ENCODE peak calls at places on chromosomes 5 and 9, in five cellular contexts. K, A, O, J and S are unnamed samples.

GRCh38 chr9:134861586-134862334 is 18.9 kb upstream of the FCN2 start:
- DNase-seq in K (no peak), A (no peak), O (no peak), J (no peak), S (no peak)

GRCh38 chr9:131276107-131276888 is at the start of gene FAM78A:
- DNase-seq in K (no peak), A (no peak), O (no peak), J (no peak), S (peak; percentile 31)

GRCh38 chr9:121299467-121300282 is 31.7 kb downstream of the GSN start:
- DNase-seq in K (no peak), A (peak; percentile 42), O (no peak), J (no peak), S (peak; percentile 77)

GRCh38 chr5:93874080-93874479 is 132.7 kb upstream of the POU5F2 start:
- DNase-seq in K (peak; percentile 11), A (peak; percentile 24), O (peak; percentile 27), J (no peak), S (peak; percentile 28)

GRCh38 chr5:73796164-73797141 is 170.5 kb downstream of the ARHGEF28 start:
- DNase-seq in K (peak; percentile 94), A (peak; percentile 59), O (peak; percentile 95), J (no peak), S (peak; percentile 74)

GRCh38 chr5:19369048-19369447 is 619.0 kb downstream of the CDH18 start:
- DNase-seq in K (no peak), A (no peak), O (no peak), J (no peak), S (no peak)

GRCh38 chr9:127983847-127984289 is 3.1 kb upstream of the EEIG1 start:
- DNase-seq in K (no peak), A (no peak), O (no peak), J (no peak), S (no peak)

GRCh38 chr5:173001229-173001841 is 17.8 kb downstream of the ATP6V0E1 start:
- DNase-seq in K (no peak), A (no peak), O (no peak), J (no peak), S (no peak)

GRCh38 chr5:35246928-35247644 is 16.8 kb upstream of the PRLR start:
- DNase-seq in K (no peak), A (no peak), O (no peak), J (peak; percentile 39), S (peak; percentile 38)

GRCh38 chr5:122500245-122501086 is 188.4 kb downstream of the SNCAIP start:
- DNase-seq in K (peak; percentile 26), A (peak; percentile 46), O (peak; percentile 42), J (peak; percentile 44), S (peak; percentile 74)

GRCh38 chr9:2583308-2584013 is 38.1 kb upstream of the VLDLR start:
- DNase-seq in K (no peak), A (no peak), O (no peak), J (no peak), S (no peak)

GRCh38 chr9:38439916-38440301 is 15.7 kb upstream of the IGFBPL1 start:
- DNase-seq in K (no peak), A (no peak), O (no peak), J (no peak), S (no peak)

GRCh38 chr5:52988335-52989024 is 672 bp upstream of the ITGA2 start:
- DNase-seq in K (no peak), A (no peak), O (no peak), J (no peak), S (no peak)

GRCh38 chr5:169909945-169910344 is 70.3 kb downstream of the INSYN2B start:
- DNase-seq in K (no peak), A (no peak), O (no peak), J (peak; percentile 47), S (no peak)

GRCh38 chr9:138052322-138052615 is 174.7 kb downstream of the CACNA1B start:
- DNase-seq in K (no peak), A (no peak), O (no peak), J (no peak), S (no peak)

GRCh38 chr5:42242829-42243485 is 180.3 kb upstream of the GHR start:
- DNase-seq in K (no peak), A (no peak), O (no peak), J (no peak), S (no peak)

GRCh38 chr5:159313197-159313596 is 17.1 kb downstream of the IL12B start:
- DNase-seq in K (no peak), A (no peak), O (no peak), J (no peak), S (no peak)

GRCh38 chr9:77939149-77939668 is 92.4 kb downstream of the GNAQ start:
- DNase-seq in K (no peak), A (no peak), O (no peak), J (no peak), S (no peak)

GRCh38 chr5:11455505-11455904 is 448.7 kb downstream of the CTNND2 start:
- DNase-seq in K (no peak), A (no peak), O (no peak), J (no peak), S (no peak)

GRCh38 chr5:675111-675875 is 17.9 kb downstream of the TPPP start:
- DNase-seq in K (no peak), A (no peak), O (no peak), J (no peak), S (no peak)

GRCh38 chr9:87813119-87813463 is 69.6 kb upstream of the SPATA31E1 start:
- DNase-seq in K (no peak), A (no peak), O (no peak), J (no peak), S (no peak)

GRCh38 chr5:56981906-56982305 is 30.0 kb upstream of the MIER3 start:
- DNase-seq in K (no peak), A (no peak), O (no peak), J (no peak), S (no peak)

GRCh38 chr9:129932303-129933151 is 97.3 kb downstream of the USP20 start:
- DNase-seq in K (no peak), A (no peak), O (no peak), J (no peak), S (peak; percentile 59)

GRCh38 chr5:76325326-76325725 is 77.8 kb upstream of the IQGAP2 start:
- DNase-seq in K (no peak), A (no peak), O (no peak), J (no peak), S (no peak)

GRCh38 chr9:134216449-134216951 is 52.1 kb upstream of the RNU6ATAC start:
- DNase-seq in K (no peak), A (no peak), O (no peak), J (no peak), S (no peak)

GRCh38 chr5:173513521-173513991 is 102.9 kb downstream of the BOD1 start:
- DNase-seq in K (peak; percentile 14), A (no peak), O (peak; percentile 51), J (peak; percentile 6), S (peak; percentile 26)

GRCh38 chr5:6875376-6875775 is 162.1 kb downstream of the TENT4A start:
- DNase-seq in K (no peak), A (no peak), O (no peak), J (no peak), S (no peak)

GRCh38 chr9:2809692-2810423 is 34.0 kb downstream of the PUM3 start:
- DNase-seq in K (peak; percentile 86), A (no peak), O (peak; percentile 88), J (no peak), S (peak; percentile 78)

GRCh38 chr9:126390923-126391322 is 64.3 kb downstream of the MVB12B start:
- DNase-seq in K (no peak), A (no peak), O (no peak), J (no peak), S (no peak)

GRCh38 chr9:70112981-70113380 is 69.3 kb downstream of the MAMDC2 start:
- DNase-seq in K (no peak), A (peak; percentile 16), O (no peak), J (no peak), S (no peak)

GRCh38 chr9:99353408-99353807 is 131.3 kb downstream of the SEC61B start:
- DNase-seq in K (peak; percentile 67), A (no peak), O (peak; percentile 99), J (no peak), S (peak; percentile 83)

GRCh38 chr5:122153774-122154173 is 24.4 kb downstream of the ZNF474 start:
- DNase-seq in K (no peak), A (no peak), O (no peak), J (no peak), S (no peak)

GRCh38 chr9:77163889-77164288 is 13.4 kb upstream of the VPS13A start:
- DNase-seq in K (no peak), A (no peak), O (peak; percentile 74), J (no peak), S (peak; percentile 73)

GRCh38 chr5:120771181-120771580 is 307.1 kb downstream of the PRR16 start:
- DNase-seq in K (no peak), A (no peak), O (peak; percentile 9), J (no peak), S (peak; percentile 5)

GRCh38 chr5:65874241-65874640 is 52.1 kb upstream of the ERBIN start:
- DNase-seq in K (peak; percentile 36), A (no peak), O (peak; percentile 78), J (no peak), S (no peak)

GRCh38 chr5:121313886-121314285 is 537.8 kb upstream of the FTMT start:
- DNase-seq in K (no peak), A (no peak), O (no peak), J (no peak), S (no peak)

GRCh38 chr5:178384815-178385471 is 152.3 kb upstream of the PHYKPL start:
- DNase-seq in K (no peak), A (no peak), O (no peak), J (no peak), S (no peak)

GRCh38 chr5:17113174-17113941 is 104.1 kb upstream of the BASP1 start:
- DNase-seq in K (peak; percentile 93), A (no peak), O (peak; percentile 43), J (no peak), S (peak; percentile 79)

GRCh38 chr5:76926329-76927105 is 26.3 kb upstream of the CRHBP start:
- DNase-seq in K (no peak), A (no peak), O (no peak), J (no peak), S (no peak)